ENCODE peak calls at places on chromosomes 7 and 10, in four cellular contexts. Z is HepG2, S is K562, M is GM12878. G is an unnamed sample.

GRCh38 chr7:157596471-157596870 is 259.7 kb downstream of the DNAJB6 start:
- DNase-seq in Z (no peak), S (no peak), M (no peak), G (no peak)

GRCh38 chr10:73263948-73264347 is 11.5 kb upstream of the MRPS16 start:
- DNase-seq in Z (peak; percentile 17), S (peak; percentile 21), M (no peak), G (peak; percentile 53)

GRCh38 chr10:36493511-36493880 is 631.9 kb upstream of the ANKRD30A start:
- DNase-seq in Z (no peak), S (no peak), M (no peak), G (peak; percentile 47)

GRCh38 chr7:131629203-131629871 is 72.9 kb upstream of the PODXL start:
- DNase-seq in Z (no peak), S (no peak), M (no peak), G (peak; percentile 74)

GRCh38 chr7:107384025-107384424 is 85.8 kb upstream of the GPR22 start:
- DNase-seq in Z (no peak), S (no peak), M (no peak), G (no peak)

GRCh38 chr7:152464312-152465117 is 28.7 kb upstream of the KMT2C start:
- DNase-seq in Z (peak; percentile 37), S (peak; percentile 94), M (no peak), G (peak; percentile 64)

GRCh38 chr10:84196083-84196482 is 1.7 kb downstream of the CDHR1 start:
- DNase-seq in Z (peak; percentile 3), S (no peak), M (no peak), G (no peak)

GRCh38 chr7:105673367-105674188 is 92.3 kb upstream of the EFCAB10 start:
- DNase-seq in Z (no peak), S (no peak), M (no peak), G (peak; percentile 21)

GRCh38 chr7:150322114-150322832 is 882 bp upstream of the LRRC61 start:
- DNase-seq in Z (peak; percentile 29), S (peak; percentile 72), M (no peak), G (no peak)

GRCh38 chr7:20624666-20625385 is 9.4 kb downstream of the ABCB5 start:
- DNase-seq in Z (peak; percentile 8), S (no peak), M (no peak), G (no peak)

GRCh38 chr7:43211276-43211675 is 98.8 kb downstream of the HECW1 start:
- DNase-seq in Z (peak; percentile 3), S (no peak), M (no peak), G (no peak)

GRCh38 chr10:103542764-103543616 is 49.5 kb downstream of the NEURL1 start:
- DNase-seq in Z (peak; percentile 14), S (peak; percentile 32), M (peak; percentile 13), G (peak; percentile 66)

GRCh38 chr7:133290676-133291332 is 37.9 kb downstream of the EXOC4 start:
- DNase-seq in Z (no peak), S (no peak), M (no peak), G (no peak)

GRCh38 chr10:12389154-12389734 is 39.9 kb downstream of the CAMK1D start:
- DNase-seq in Z (no peak), S (no peak), M (no peak), G (no peak)

GRCh38 chr7:27435461-27435860 is 192.9 kb downstream of the EVX1 start:
- DNase-seq in Z (no peak), S (no peak), M (no peak), G (no peak)

GRCh38 chr10:105398202-105398601 is 757.1 kb downstream of the SORCS3 start:
- DNase-seq in Z (no peak), S (no peak), M (no peak), G (no peak)

GRCh38 chr7:74038194-74038961 is 10.4 kb downstream of the ELN start:
- DNase-seq in Z (no peak), S (no peak), M (no peak), G (no peak)

GRCh38 chr7:21251166-21251806 is 176.6 kb upstream of the SP4 start:
- DNase-seq in Z (peak; percentile 65), S (no peak), M (no peak), G (no peak)

GRCh38 chr7:1341995-1342645 is 109.4 kb downstream of the UNCX start:
- DNase-seq in Z (no peak), S (no peak), M (no peak), G (no peak)

GRCh38 chr7:106317971-106318370 is 33.2 kb upstream of the NAMPT start:
- DNase-seq in Z (no peak), S (no peak), M (no peak), G (no peak)

GRCh38 chr10:21343087-21343486 is 182.4 kb downstream of the SKIDA1 start:
- DNase-seq in Z (no peak), S (no peak), M (no peak), G (no peak)

GRCh38 chr7:18900236-18900635 is 217.2 kb downstream of the TWIST1 start:
- DNase-seq in Z (no peak), S (no peak), M (no peak), G (no peak)

GRCh38 chr10:73094249-73094850 is 2.3 kb downstream of the P4HA1 start:
- DNase-seq in Z (no peak), S (peak; percentile 35), M (no peak), G (peak; percentile 21)

GRCh38 chr7:114922151-114922651 is 307 bp downstream of the MDFIC start:
- DNase-seq in Z (no peak), S (no peak), M (no peak), G (peak; percentile 47)

GRCh38 chr10:21724020-21724589 is 190.1 kb downstream of the MLLT10 start:
- DNase-seq in Z (no peak), S (no peak), M (no peak), G (no peak)

GRCh38 chr7:44959956-44960640 is 18.7 kb downstream of the MYO1G start:
- DNase-seq in Z (no peak), S (no peak), M (no peak), G (no peak)

GRCh38 chr10:122939819-122940543 is 14.0 kb downstream of the C10orf88 start:
- DNase-seq in Z (no peak), S (no peak), M (no peak), G (peak; percentile 79)

GRCh38 chr7:134184767-134185166 is 57.6 kb downstream of the LRGUK start:
- DNase-seq in Z (no peak), S (no peak), M (no peak), G (no peak)

GRCh38 chr7:101486056-101486763 is 123.5 kb downstream of the COL26A1 start:
- DNase-seq in Z (no peak), S (no peak), M (no peak), G (no peak)

GRCh38 chr10:130136214-130137076 is at the start of gene GLRX3:
- DNase-seq in Z (peak; percentile 68), S (peak; percentile 90), M (no peak), G (peak; percentile 80)

GRCh38 chr7:75727881-75728592 is 10.7 kb downstream of the HIP1 start:
- DNase-seq in Z (peak; percentile 91), S (no peak), M (no peak), G (peak; percentile 28)

GRCh38 chr7:153934048-153934447 is 118.2 kb upstream of the DPP6 start:
- DNase-seq in Z (no peak), S (no peak), M (no peak), G (no peak)

GRCh38 chr10:11795101-11795920 is 27.8 kb upstream of the PROSER2 start:
- DNase-seq in Z (no peak), S (no peak), M (no peak), G (no peak)

GRCh38 chr7:134741901-134742635 is 37.4 kb upstream of the CALD1 start:
- DNase-seq in Z (no peak), S (no peak), M (no peak), G (peak; percentile 84)

GRCh38 chr10:110171032-110171431 is 36.4 kb upstream of the MXI1 start:
- DNase-seq in Z (no peak), S (no peak), M (no peak), G (no peak)

GRCh38 chr10:126387041-126387908 is 1.0 kb downstream of the ADAM12 start:
- DNase-seq in Z (no peak), S (peak; percentile 17), M (no peak), G (peak; percentile 48)

GRCh38 chr10:28581916-28582315 is 49.0 kb downstream of the WAC start:
- DNase-seq in Z (no peak), S (no peak), M (no peak), G (peak; percentile 4)

GRCh38 chr10:3400368-3400767 is 227.8 kb upstream of the PITRM1 start:
- DNase-seq in Z (no peak), S (no peak), M (no peak), G (peak; percentile 87)

GRCh38 chr7:73342645-73343044 is 14.7 kb downstream of the FKBP6 start:
- DNase-seq in Z (peak; percentile 73), S (no peak), M (no peak), G (peak; percentile 53)

GRCh38 chr7:47451851-47452205 is 130.1 kb downstream of the TNS3 start:
- DNase-seq in Z (no peak), S (no peak), M (no peak), G (no peak)

DNA sequence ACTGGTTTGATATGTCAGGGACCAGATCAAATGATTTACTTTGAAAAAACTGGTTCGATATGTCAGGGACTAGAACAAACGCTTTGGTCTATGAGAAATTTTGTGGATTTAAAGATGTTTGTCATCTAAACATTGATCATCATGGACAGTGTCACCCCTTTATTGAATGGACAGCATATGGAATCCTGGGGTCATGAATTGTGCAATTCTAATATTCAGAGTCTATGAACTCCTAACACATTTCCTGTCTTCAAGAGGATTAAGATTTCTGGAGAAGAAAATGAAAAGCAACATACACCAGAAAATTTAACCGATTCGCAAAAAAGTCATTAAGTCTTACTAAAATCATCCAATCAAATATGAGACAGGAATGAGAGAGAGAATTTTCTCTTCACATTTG is 106.4 kb upstream of the FAM133B start:
- DNase-seq in Z (no peak), S (no peak), M (no peak), G (no peak)
- H3K4me1 ChIP-seq in Z (peaks cover 91% of the 10 kb centered on the region), S (peaks cover 11% of the 10 kb centered on the region), M (no peaks in the 10 kb centered on the region), G (peaks cover 44% of the 10 kb centered on the region)

GRCh38 chr7:151366141-151366871 is 24.7 kb downstream of the NUB1 start:
- DNase-seq in Z (no peak), S (no peak), M (no peak), G (no peak)
- TF ChIP-seq POLR2AphosphoS5 in Z (no peak), S (no peak), M (no peak), G (no peak)

GRCh38 chr7:129270077-129270476 is 45.2 kb downstream of the AHCYL2 start:
- DNase-seq in Z (no peak), S (no peak), M (no peak), G (no peak)
- TF ChIP-seq MYC in Z (no peak), S (no peak), M (no peak), G (no peak)

DNA sequence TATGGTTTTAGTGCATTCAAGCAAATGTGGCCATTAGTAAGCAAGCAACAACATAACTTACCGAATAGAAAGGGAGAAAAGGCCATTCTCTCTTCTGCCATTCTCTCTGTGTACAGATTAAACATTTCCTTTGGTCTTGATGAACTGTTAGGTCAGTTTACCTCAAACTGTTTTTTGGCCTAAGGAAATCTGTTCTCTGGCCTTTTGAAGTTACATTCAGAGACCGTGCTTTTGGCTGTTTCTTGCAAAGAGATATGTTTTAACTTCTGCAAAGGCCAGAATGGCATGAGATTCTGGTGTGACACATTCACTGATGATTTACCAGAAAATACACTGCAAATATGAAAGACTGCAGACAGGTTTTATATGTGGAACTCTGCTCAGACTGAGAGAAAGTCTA is 22.2 kb downstream of the AHR start:
- DNase-seq in Z (peak; percentile 56), S (no peak), M (no peak), G (peak; percentile 58)
- H3K4me1 ChIP-seq in Z (peaks cover 47% of the 10 kb centered on the region), S (no peaks in the 10 kb centered on the region), M (no peaks in the 10 kb centered on the region), G (no peaks in the 10 kb centered on the region)